ENCODE peak calls at places on chromosomes 6 and 20, in six cellular contexts. G is NCI-H345, B is AG04450, J is bronchial epithelial cell, C is Right ventricle myocardium superior, M is GM04504. H is an unnamed sample.

GRCh38 chr6:56242343-56242742 is 5.0 kb downstream of the COL21A1 start:
- DNase-seq in C (no peak), G (no peak), M (no peak), J (peak), B (no peak), H (no peak)

GRCh38 chr6:159149641-159150040 is 19.6 kb upstream of the FNDC1 start:
- DNase-seq in M (peak), B (no peak), G (no peak), C (no peak), J (no peak), H (no peak)

GRCh38 chr20:45783656-45784294 is 7.9 kb downstream of the WFDC3 start:
- DNase-seq in B (no peak), M (no peak), J (peak), G (no peak), C (peak), H (no peak)

GRCh38 chr20:38324159-38324558 is 20.2 kb downstream of the BPI start:
- DNase-seq in C (no peak), J (no peak), G (no peak), B (no peak), M (no peak), H (no peak)

GRCh38 chr6:80403365-80403764 is 296.9 kb downstream of the BCKDHB start:
- DNase-seq in J (no peak), G (no peak), M (no peak), B (no peak), C (no peak), H (no peak)

GRCh38 chr20:62119591-62120364 is 2.5 kb upstream of the LSM14B start:
- DNase-seq in J (no peak), C (peak), B (no peak), G (no peak), M (no peak), H (no peak)

GRCh38 chr6:7633361-7633760 is 43.4 kb downstream of the SNRNP48 start:
- DNase-seq in J (no peak), G (peak), C (no peak), M (no peak), B (no peak), H (no peak)

GRCh38 chr20:38877483-38877882 is 48.7 kb upstream of the FAM83D start:
- DNase-seq in J (no peak), M (no peak), C (no peak), G (no peak), B (no peak), H (no peak)

GRCh38 chr6:73728548-73729205 is 32.7 kb downstream of the CD109 start:
- DNase-seq in B (no peak), C (no peak), J (no peak), M (no peak), G (no peak), H (no peak)

GRCh38 chr6:30889921-30890645 is 5.8 kb downstream of the DDR1 start:
- DNase-seq in C (no peak), B (no peak), M (no peak), G (peak), J (peak), H (no peak)

GRCh38 chr6:90294989-90295853 is 1.4 kb downstream of the BACH2 start:
- DNase-seq in B (no peak), C (peak), J (peak), M (no peak), G (peak), H (no peak)

GRCh38 chr20:61043681-61044080 is 208.4 kb upstream of the CDH4 start:
- DNase-seq in J (no peak), M (no peak), G (no peak), B (no peak), C (no peak), H (no peak)

GRCh38 chr6:44234101-44235090 is 11.0 kb downstream of the SLC29A1 start:
- DNase-seq in C (peak), B (peak), M (peak), J (peak), G (no peak), H (peak)

GRCh38 chr6:98769546-98769945 is 64.8 kb upstream of the POU3F2 start:
- DNase-seq in C (no peak), M (peak), B (no peak), J (peak), G (peak), H (no peak)

GRCh38 chr20:19435820-19436219 is 223.4 kb downstream of the SLC24A3 start:
- DNase-seq in B (no peak), G (no peak), J (peak), M (no peak), C (no peak), H (no peak)

GRCh38 chr20:62815066-62815991 is 1.5 kb upstream of the COL9A3 start:
- DNase-seq in M (no peak), G (no peak), C (no peak), B (no peak), J (peak), H (no peak)

GRCh38 chr6:40876336-40876735 is 162.7 kb downstream of the UNC5CL start:
- DNase-seq in J (no peak), C (no peak), B (no peak), G (no peak), M (no peak), H (no peak)

GRCh38 chr20:57248132-57248797 is 18.2 kb downstream of the BMP7 start:
- DNase-seq in G (no peak), M (no peak), J (no peak), C (no peak), B (no peak), H (no peak)

GRCh38 chr6:90266845-90267621 is 29.6 kb downstream of the BACH2 start:
- DNase-seq in G (no peak), B (no peak), M (no peak), J (peak), C (no peak), H (no peak)

GRCh38 chr6:27650620-27651370 is 177.9 kb upstream of the ZNF184 start:
- DNase-seq in G (peak), C (no peak), J (peak), B (no peak), M (no peak), H (peak)

GRCh38 chr6:159992366-159992765 is 23.5 kb downstream of the IGF2R start:
- DNase-seq in B (no peak), C (no peak), M (no peak), G (no peak), J (no peak), H (no peak)

GRCh38 chr20:38165089-38165965 is at the start of gene TGM2:
- DNase-seq in C (peak), B (no peak), G (peak), M (no peak), J (peak), H (no peak)

GRCh38 chr6:65545920-65546319 is 161.1 kb downstream of the EYS start:
- DNase-seq in J (no peak), B (no peak), G (no peak), C (no peak), M (no peak), H (no peak)

GRCh38 chr20:7770578-7770977 is 169.7 kb downstream of the HAO1 start:
- DNase-seq in C (no peak), B (no peak), M (no peak), G (peak), J (peak), H (no peak)

GRCh38 chr6:38773338-38773737 is 58.2 kb downstream of the DNAH8 start:
- DNase-seq in J (peak), B (no peak), C (no peak), M (no peak), G (no peak), H (peak)

GRCh38 chr6:160137130-160137988 is 15.7 kb downstream of the SLC22A1 start:
- DNase-seq in G (no peak), M (no peak), C (no peak), J (no peak), B (no peak), H (no peak)

H was measured in NT2/D1.